ENCODE peak calls at places on chromosomes 16 and 17, in six cellular contexts. D, Y, L, U, X and E are unnamed samples.

GRCh38 chr17:37676115-37676925 is 33.1 kb upstream of the DDX52 start:
- DNase-seq in D (no peak), Y (no peak), L (no peak), U (peak), X (no peak), E (no peak)

GRCh38 chr16:20938426-20938825 is 37.9 kb downstream of the LYRM1 start:
- DNase-seq in D (no peak), Y (no peak), L (no peak), U (no peak), X (no peak), E (no peak)

GRCh38 chr16:89863741-89864391 is 9.5 kb upstream of the TCF25 start:
- DNase-seq in D (no peak), Y (no peak), L (no peak), U (peak), X (no peak), E (peak)

GRCh38 chr17:9928601-9929341 is 23.7 kb upstream of the RCVRN start:
- DNase-seq in D (no peak), Y (no peak), L (no peak), U (peak), X (no peak), E (no peak)

GRCh38 chr16:84588991-84589390 is 28.9 kb downstream of the COTL1 start:
- DNase-seq in D (no peak), Y (no peak), L (no peak), U (no peak), X (no peak), E (no peak)

GRCh38 chr16:381788-382717 is at the start of gene PGAP6:
- DNase-seq in D (no peak), Y (peak), L (peak), U (peak), X (no peak), E (peak)

GRCh38 chr17:44932096-44932495 is 15.5 kb downstream of the KIF18B start:
- DNase-seq in D (no peak), Y (no peak), L (no peak), U (no peak), X (no peak), E (peak)

GRCh38 chr16:87569601-87570559 is 32.4 kb upstream of the JPH3 start:
- DNase-seq in D (no peak), Y (peak), L (no peak), U (no peak), X (no peak), E (no peak)

GRCh38 chr17:4426499-4427208 is 7.1 kb upstream of the SPNS3 start:
- DNase-seq in D (no peak), Y (no peak), L (no peak), U (no peak), X (no peak), E (no peak)

GRCh38 chr16:87129771-87130170 is 187.4 kb downstream of the C16orf95 start:
- DNase-seq in D (no peak), Y (no peak), L (no peak), U (no peak), X (no peak), E (no peak)

GRCh38 chr17:30415491-30415890 is 36.8 kb downstream of the CPD start:
- DNase-seq in D (no peak), Y (no peak), L (no peak), U (no peak), X (no peak), E (no peak)

GRCh38 chr17:66953661-66954060 is 10.8 kb upstream of the CACNG4 start:
- DNase-seq in D (no peak), Y (peak), L (peak), U (no peak), X (no peak), E (no peak)